ENCODE peak calls at places on chromosome 1, in four cellular contexts. V is transverse colon, F is HCT116, J is heart left ventricle. D is an unnamed sample.

GRCh38 chr1:164641353-164641730 is 82.4 kb downstream of the PBX1 start:
- DNase-seq in J (no peak), V (no peak), F (no peak), D (no peak)

GRCh38 chr1:244187310-244187709 is 136.2 kb downstream of the ZBTB18 start:
- DNase-seq in J (no peak), F (no peak), V (no peak), D (no peak)

GRCh38 chr1:90143522-90144050 is 148.7 kb downstream of the ZNF326 start:
- DNase-seq in J (no peak), F (no peak), V (no peak), D (no peak)

GRCh38 chr1:39391741-39392679 is 99.4 kb upstream of the BMP8A start:
- DNase-seq in V (no peak), J (no peak), F (no peak), D (no peak)

GRCh38 chr1:233300326-233300725 is 4.8 kb upstream of the PCNX2 start:
- DNase-seq in J (no peak), V (no peak), F (no peak), D (no peak)

GRCh38 chr1:3471356-3472087 is 17.1 kb downstream of the ARHGEF16 start:
- DNase-seq in J (peak), F (no peak), V (no peak), D (no peak)

GRCh38 chr1:156781585-156782186 is 14.4 kb downstream of the PRCC start:
- DNase-seq in F (no peak), J (no peak), V (no peak), D (no peak)

GRCh38 chr1:26946270-26946669 is 14.0 kb downstream of the KDF1 start:
- DNase-seq in F (no peak), V (no peak), J (no peak), D (no peak)

GRCh38 chr1:37764888-37765441 is at the start of gene EPHA10:
- DNase-seq in J (no peak), V (no peak), F (no peak), D (no peak)

GRCh38 chr1:186404454-186405051 is 28.9 kb downstream of the ODR4 start:
- DNase-seq in V (no peak), F (no peak), J (no peak), D (no peak)

GRCh38 chr1:19894218-19894617 is 12.0 kb downstream of the OTUD3 start:
- DNase-seq in V (no peak), J (no peak), F (no peak), D (no peak)

GRCh38 chr1:202871367-202871766 is 17.6 kb downstream of the RABIF start:
- DNase-seq in F (no peak), V (no peak), J (no peak), D (no peak)

GRCh38 chr1:229024528-229025119 is 246.3 kb upstream of the RAB4A start:
- DNase-seq in J (no peak), V (peak), F (peak), D (peak)

GRCh38 chr1:193104496-193104905 is 713 bp downstream of the GLRX2 start:
- DNase-seq in F (peak), J (peak), V (peak), D (peak)

GRCh38 chr1:163013826-163014600 is 55.1 kb upstream of the RGS4 start:
- DNase-seq in V (no peak), F (no peak), J (no peak), D (no peak)

GRCh38 chr1:159943908-159944622 is 1.3 kb downstream of the IGSF9 start:
- DNase-seq in J (no peak), V (no peak), F (no peak), D (peak)

GRCh38 chr1:167064622-167065021 is 25.6 kb downstream of the GPA33 start:
- DNase-seq in J (no peak), V (no peak), F (no peak), D (no peak)

GRCh38 chr1:19484338-19484792 is 974 bp downstream of the CAPZB start:
- DNase-seq in F (no peak), V (no peak), J (no peak), D (no peak)

GRCh38 chr1:247037483-247038320 is 29.8 kb upstream of the ZNF695 start:
- DNase-seq in V (no peak), F (no peak), J (no peak), D (no peak)

GRCh38 chr1:9881838-9882249 is 28.2 kb downstream of the CTNNBIP1 start:
- DNase-seq in F (no peak), V (no peak), J (no peak), D (no peak)

GRCh38 chr1:193434319-193434718 is 247.9 kb upstream of the B3GALT2 start:
- DNase-seq in V (no peak), F (no peak), J (no peak), D (no peak)

GRCh38 chr1:204302769-204303168 is 57.0 kb downstream of the PLEKHA6 start:
- DNase-seq in V (no peak), F (no peak), J (no peak), D (peak)

GRCh38 chr1:193222079-193222615 is 35.7 kb upstream of the B3GALT2 start:
- DNase-seq in F (no peak), V (no peak), J (no peak), D (no peak)

GRCh38 chr1:70617728-70618127 is 206.7 kb downstream of the CTH start:
- DNase-seq in F (no peak), J (no peak), V (no peak), D (no peak)

GRCh38 chr1:160045653-160046052 is 13.9 kb upstream of the PIGM start:
- DNase-seq in V (no peak), J (no peak), F (no peak), D (no peak)

GRCh38 chr1:5914676-5915285 is 77.4 kb downstream of the NPHP4 start:
- DNase-seq in J (no peak), F (no peak), V (no peak), D (no peak)

GRCh38 chr1:39866767-39867166 is 16.5 kb downstream of the TRIT1 start:
- DNase-seq in F (no peak), V (no peak), J (no peak), D (no peak)

GRCh38 chr1:74396462-74396861 is 115.9 kb downstream of the LRRC53 start:
- DNase-seq in V (no peak), J (no peak), F (no peak), D (no peak)

GRCh38 chr1:94562502-94563260 is 21.1 kb upstream of the F3 start:
- DNase-seq in V (peak), J (no peak), F (no peak), D (no peak)

GRCh38 chr1:67162954-67163353 is 3.3 kb upstream of the IL23R start:
- DNase-seq in F (peak), V (no peak), J (no peak), D (no peak)

GRCh38 chr1:230069813-230070212 is 2.8 kb downstream of the GALNT2 start:
- DNase-seq in F (no peak), V (no peak), J (no peak), D (no peak)

GRCh38 chr1:150567717-150568561 is 11.5 kb downstream of the MCL1 start:
- DNase-seq in V (peak), J (peak), F (no peak), D (peak)

GRCh38 chr1:227006397-227006796 is 66.3 kb downstream of the COQ8A start:
- DNase-seq in V (no peak), F (no peak), J (no peak), D (no peak)

GRCh38 chr1:202164271-202165037 is 4.1 kb upstream of the PTPN7 start:
- DNase-seq in J (peak), F (no peak), V (peak), D (peak)

GRCh38 chr1:58829861-58830260 is 46.0 kb upstream of the JUN start:
- DNase-seq in F (no peak), V (no peak), J (no peak), D (no peak)

GRCh38 chr1:168443899-168444298 is 99.9 kb downstream of the XCL2 start:
- DNase-seq in J (no peak), V (no peak), F (no peak), D (no peak)

GRCh38 chr1:14500912-14501311 is 97.6 kb upstream of the KAZN start:
- DNase-seq in F (no peak), V (no peak), J (no peak), D (no peak)

GRCh38 chr1:224253721-224254120 is 70.7 kb downstream of the DEGS1 start:
- DNase-seq in J (no peak), V (no peak), F (no peak), D (no peak)

GRCh38 chr1:32533792-32534327 is 5.4 kb upstream of the ZBTB8A start:
- DNase-seq in J (no peak), V (no peak), F (no peak), D (no peak)
- H3K4me3 ChIP-seq in J (no peak), V (no peak), F (no peak), D (no peak)

DNA sequence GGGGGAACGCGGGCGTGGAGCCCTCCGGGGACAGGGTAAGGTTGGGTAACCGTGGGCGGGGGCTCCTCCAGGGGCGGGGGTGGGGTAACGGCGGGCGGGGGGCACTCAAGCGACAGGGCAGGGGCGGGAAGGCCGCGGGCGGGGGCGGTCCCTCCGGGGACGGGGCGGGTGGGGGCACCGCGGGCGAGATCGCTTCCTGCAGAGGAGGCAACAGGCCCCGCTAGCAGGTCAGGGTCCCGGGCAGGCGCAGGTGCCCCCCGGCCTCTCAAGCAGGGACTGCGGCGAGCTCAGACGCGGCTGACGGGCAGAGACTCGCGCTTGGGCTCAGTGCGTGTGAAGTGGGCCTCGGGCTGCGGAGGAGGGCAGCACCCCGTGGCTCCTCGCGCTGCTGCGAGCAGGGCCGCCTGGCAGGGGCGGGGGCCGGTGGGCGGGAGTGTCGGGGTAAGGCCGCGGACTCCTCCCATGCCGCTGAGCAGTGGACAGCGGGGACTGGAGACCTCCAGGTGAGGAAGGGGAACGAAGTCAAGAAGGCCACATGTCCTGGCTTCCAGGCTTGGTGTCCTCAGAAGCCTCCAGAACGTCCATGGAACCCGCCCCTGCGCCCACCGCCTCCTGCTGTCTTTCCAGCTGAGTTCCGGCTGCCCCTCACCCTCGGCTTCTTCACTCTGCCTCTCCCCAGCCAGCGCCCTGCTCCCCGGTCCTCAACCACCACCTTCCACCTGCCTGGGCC is 627 bp upstream of the GNB1 start:
- DNase-seq in J (peak), F (peak), V (peak), D (peak)
- TF ChIP-seq POLR2A in J (no peak), F (peak), V (peak), D (no peak)

GRCh38 chr1:214658785-214659184 is 55.8 kb downstream of the CENPF start:
- DNase-seq in V (no peak), F (no peak), J (no peak), D (no peak)
- TF ChIP-seq CTCF in V (no peak), F (peak), J (no peak), D (no peak)

GRCh38 chr1:242198421-242198820 is 199.5 kb upstream of the MAP1LC3C start:
- DNase-seq in F (no peak), V (no peak), J (no peak), D (no peak)

GRCh38 chr1:242197907-242198306 is 199.0 kb upstream of the MAP1LC3C start:
- DNase-seq in V (no peak), J (no peak), F (no peak), D (no peak)

GRCh38 chr1:242199861-242200458 is 201.1 kb upstream of the MAP1LC3C start:
- DNase-seq in F (no peak), V (no peak), J (no peak), D (no peak)

GRCh38 chr1:242196101-242196500 is 197.2 kb upstream of the MAP1LC3C start:
- DNase-seq in V (no peak), F (no peak), J (no peak), D (no peak)

DNA sequence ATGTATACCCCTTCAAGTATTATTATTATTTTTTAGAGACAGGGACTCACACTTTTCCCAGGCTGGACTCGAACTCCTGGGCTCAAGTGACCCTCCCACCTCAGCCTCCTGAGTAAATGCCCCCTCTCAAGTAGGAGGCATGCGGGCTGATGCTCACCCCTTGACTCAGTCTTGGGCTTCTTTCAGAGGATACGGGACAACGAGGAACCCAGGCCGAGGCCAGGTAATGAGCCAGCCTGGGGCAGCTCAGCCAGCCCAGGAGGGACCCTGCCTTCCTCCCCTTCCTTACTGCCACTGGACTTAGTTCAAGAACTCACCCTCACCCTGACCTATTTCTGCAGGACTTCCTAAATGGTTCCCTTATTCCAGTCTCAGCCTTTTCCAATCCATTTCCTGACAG is 198.0 kb upstream of the MAP1LC3C start:
- DNase-seq in J (no peak), F (no peak), V (no peak), D (no peak)
- H3K4me3 ChIP-seq in J (no peak), F (no peak), V (no peak), D (no peak)

DNA sequence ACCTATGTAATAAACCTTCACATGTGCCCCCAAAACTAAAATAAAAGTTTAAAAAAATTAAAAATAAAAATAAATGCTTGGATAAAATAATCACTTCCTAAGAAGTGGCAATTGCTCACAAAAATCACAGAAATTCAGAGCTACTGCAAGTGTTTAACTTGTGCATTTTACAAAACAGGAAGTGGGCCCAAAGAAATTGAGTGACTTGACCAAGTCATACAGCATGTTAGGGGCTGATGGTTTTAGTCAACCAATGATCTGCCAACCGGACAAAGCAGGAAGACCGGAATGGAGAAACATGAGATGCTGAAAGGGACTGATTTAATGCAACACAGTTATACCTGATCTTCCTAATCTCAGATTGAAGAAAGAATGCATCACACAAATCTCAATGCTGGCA is 96.5 kb downstream of the SMYD2 start:
- DNase-seq in J (no peak), F (no peak), V (no peak), D (no peak)
- TF ChIP-seq POLR2A in J (no peak), F (no peak), V (no peak), D (no peak)

GRCh38 chr1:34302798-34303197 is 126.1 kb downstream of the C1orf94 start:
- DNase-seq in V (no peak), F (no peak), J (no peak), D (no peak)
- TF ChIP-seq CTCF in V (no peak), F (no peak), J (no peak), D (no peak)

GRCh38 chr1:185317034-185317885 is at the start of gene IVNS1ABP:
- DNase-seq in J (peak), F (peak), V (peak), D (peak)

GRCh38 chr1:185316163-185317033 is 645 bp downstream of the IVNS1ABP start:
- DNase-seq in J (peak), V (peak), F (peak), D (peak)

GRCh38 chr1:185319152-185319501 is 2.1 kb upstream of the IVNS1ABP start:
- DNase-seq in V (no peak), J (no peak), F (no peak), D (no peak)

GRCh38 chr1:185317886-185318310 is 855 bp upstream of the IVNS1ABP start:
- DNase-seq in V (peak), F (peak), J (no peak), D (peak)

GRCh38 chr1:185318431-185319151 is 1.5 kb upstream of the IVNS1ABP start:
- DNase-seq in V (no peak), J (no peak), F (no peak), D (no peak)
- H3K4me3 ChIP-seq in V (no peak), J (peak), F (peak), D (no peak)

GRCh38 chr1:16367258-16367967 is 371 bp downstream of the SZRD1 start:
- DNase-seq in F (peak), V (peak), J (peak), D (peak)
- TF ChIP-seq POLR2A in F (peak), V (peak), J (peak), D (peak)

GRCh38 chr1:199282910-199283309 is 644.1 kb downstream of the PTPRC start:
- DNase-seq in F (no peak), V (no peak), J (no peak), D (no peak)

GRCh38 chr1:199279107-199279506 is 640.3 kb downstream of the PTPRC start:
- DNase-seq in V (no peak), F (no peak), J (no peak), D (no peak)

GRCh38 chr1:199283814-199284213 is 645.0 kb downstream of the PTPRC start:
- DNase-seq in V (no peak), J (no peak), F (no peak), D (no peak)

GRCh38 chr1:199279872-199280649 is 641.2 kb downstream of the PTPRC start:
- DNase-seq in F (no peak), V (no peak), J (no peak), D (no peak)
- TF ChIP-seq CTCF in F (peak), V (no peak), J (no peak), D (no peak)

GRCh38 chr1:1136547-1137230 is 20.8 kb upstream of the C1orf159 start:
- DNase-seq in V (peak), J (peak), F (no peak), D (no peak)
- H3K4me3 ChIP-seq in V (peak), J (no peak), F (no peak), D (no peak)

D was measured in lower leg skin.